ENCODE peak calls at places on chromosomes 12 and 14, in seven cellular contexts. One of them, this sample, is unnamed.

GRCh38 chr12:50224026-50224692 is 57.0 kb upstream of the CERS5 start:
- DNase-seq in coronary artery: no peak
- DNase-seq in spleen: no peak
- DNase-seq in thoracic aorta: no peak
- DNase-seq in tibial artery: no peak
- DNase-seq in mammary epithelial cell: peak; percentile 86
- DNase-seq in CD8-positive, alpha-beta T cell: peak; percentile 43
- DNase-seq in this sample: no peak

GRCh38 chr12:73065913-73066312 is 793.7 kb downstream of the TRHDE start:
- DNase-seq in coronary artery: no peak
- DNase-seq in spleen: no peak
- DNase-seq in thoracic aorta: no peak
- DNase-seq in tibial artery: no peak
- DNase-seq in mammary epithelial cell: no peak
- DNase-seq in CD8-positive, alpha-beta T cell: no peak
- DNase-seq in this sample: no peak

GRCh38 chr12:56029666-56030293 is 8.9 kb downstream of the IKZF4 start:
- DNase-seq in coronary artery: no peak
- DNase-seq in spleen: no peak
- DNase-seq in thoracic aorta: no peak
- DNase-seq in tibial artery: no peak
- DNase-seq in mammary epithelial cell: no peak
- DNase-seq in CD8-positive, alpha-beta T cell: peak; percentile 52
- DNase-seq in this sample: no peak

GRCh38 chr12:46507766-46508165 is 135.2 kb upstream of the SLC38A2 start:
- DNase-seq in coronary artery: no peak
- DNase-seq in spleen: no peak
- DNase-seq in thoracic aorta: no peak
- DNase-seq in tibial artery: no peak
- DNase-seq in mammary epithelial cell: peak; percentile 51
- DNase-seq in CD8-positive, alpha-beta T cell: no peak
- DNase-seq in this sample: no peak

GRCh38 chr14:60106341-60106740 is 14.6 kb downstream of the PCNX4 start:
- DNase-seq in coronary artery: no peak
- DNase-seq in spleen: no peak
- DNase-seq in thoracic aorta: no peak
- DNase-seq in tibial artery: peak; percentile 41
- DNase-seq in mammary epithelial cell: no peak
- DNase-seq in CD8-positive, alpha-beta T cell: no peak
- DNase-seq in this sample: no peak

GRCh38 chr12:51887476-51888315 is at the start of gene ANKRD33:
- DNase-seq in coronary artery: peak; percentile 74
- DNase-seq in spleen: peak; percentile 83
- DNase-seq in thoracic aorta: no peak
- DNase-seq in tibial artery: no peak
- DNase-seq in mammary epithelial cell: no peak
- DNase-seq in CD8-positive, alpha-beta T cell: no peak
- DNase-seq in this sample: peak; percentile 79

GRCh38 chr12:6752181-6752930 is 585 bp downstream of the MLF2 start:
- DNase-seq in coronary artery: no peak
- DNase-seq in spleen: no peak
- DNase-seq in thoracic aorta: no peak
- DNase-seq in tibial artery: peak; percentile 50
- DNase-seq in mammary epithelial cell: peak; percentile 14
- DNase-seq in CD8-positive, alpha-beta T cell: peak; percentile 52
- DNase-seq in this sample: no peak

GRCh38 chr12:23484238-23484637 is 465.2 kb downstream of the SOX5 start:
- DNase-seq in coronary artery: no peak
- DNase-seq in spleen: no peak
- DNase-seq in thoracic aorta: no peak
- DNase-seq in tibial artery: no peak
- DNase-seq in mammary epithelial cell: no peak
- DNase-seq in CD8-positive, alpha-beta T cell: no peak
- DNase-seq in this sample: no peak

GRCh38 chr12:10562306-10562933 is 51.0 kb downstream of the MAGOHB start:
- DNase-seq in coronary artery: no peak
- DNase-seq in spleen: no peak
- DNase-seq in thoracic aorta: no peak
- DNase-seq in tibial artery: no peak
- DNase-seq in mammary epithelial cell: peak; percentile 20
- DNase-seq in CD8-positive, alpha-beta T cell: peak; percentile 29
- DNase-seq in this sample: no peak

GRCh38 chr12:15728118-15728598 is 61.0 kb downstream of the EPS8 start:
- DNase-seq in coronary artery: no peak
- DNase-seq in spleen: no peak
- DNase-seq in thoracic aorta: no peak
- DNase-seq in tibial artery: no peak
- DNase-seq in mammary epithelial cell: peak; percentile 73
- DNase-seq in CD8-positive, alpha-beta T cell: no peak
- DNase-seq in this sample: no peak

GRCh38 chr12:650983-651382 is 12.3 kb downstream of the NINJ2 start:
- DNase-seq in coronary artery: no peak
- DNase-seq in spleen: peak; percentile 14
- DNase-seq in thoracic aorta: no peak
- DNase-seq in tibial artery: no peak
- DNase-seq in mammary epithelial cell: no peak
- DNase-seq in CD8-positive, alpha-beta T cell: no peak
- DNase-seq in this sample: no peak

GRCh38 chr12:38427442-38427841 is 110.9 kb downstream of the ALG10B start:
- DNase-seq in coronary artery: no peak
- DNase-seq in spleen: no peak
- DNase-seq in thoracic aorta: no peak
- DNase-seq in tibial artery: no peak
- DNase-seq in mammary epithelial cell: peak; percentile 52
- DNase-seq in CD8-positive, alpha-beta T cell: no peak
- DNase-seq in this sample: no peak

GRCh38 chr12:230925-231671 is 17.1 kb upstream of the SLC6A12 start:
- DNase-seq in coronary artery: peak; percentile 64
- DNase-seq in spleen: no peak
- DNase-seq in thoracic aorta: no peak
- DNase-seq in tibial artery: no peak
- DNase-seq in mammary epithelial cell: no peak
- DNase-seq in CD8-positive, alpha-beta T cell: no peak
- DNase-seq in this sample: peak; percentile 51

GRCh38 chr14:93115920-93116675 is at the start of gene ITPK1:
- DNase-seq in coronary artery: no peak
- DNase-seq in spleen: peak; percentile 94
- DNase-seq in thoracic aorta: no peak
- DNase-seq in tibial artery: peak; percentile 34
- DNase-seq in mammary epithelial cell: no peak
- DNase-seq in CD8-positive, alpha-beta T cell: peak; percentile 43
- DNase-seq in this sample: peak; percentile 86

GRCh38 chr12:2634481-2634880 is 160.3 kb upstream of the FKBP4 start:
- DNase-seq in coronary artery: no peak
- DNase-seq in spleen: no peak
- DNase-seq in thoracic aorta: no peak
- DNase-seq in tibial artery: no peak
- DNase-seq in mammary epithelial cell: no peak
- DNase-seq in CD8-positive, alpha-beta T cell: no peak
- DNase-seq in this sample: peak; percentile 20

GRCh38 chr12:113057565-113058485 is 1.3 kb downstream of the DTX1 start:
- DNase-seq in coronary artery: no peak
- DNase-seq in spleen: peak; percentile 80
- DNase-seq in thoracic aorta: no peak
- DNase-seq in tibial artery: no peak
- DNase-seq in mammary epithelial cell: no peak
- DNase-seq in CD8-positive, alpha-beta T cell: no peak
- DNase-seq in this sample: peak; percentile 63

GRCh38 chr12:113058553-113058952 is 2.0 kb downstream of the DTX1 start:
- DNase-seq in coronary artery: no peak
- DNase-seq in spleen: no peak
- DNase-seq in thoracic aorta: no peak
- DNase-seq in tibial artery: no peak
- DNase-seq in mammary epithelial cell: no peak
- DNase-seq in CD8-positive, alpha-beta T cell: no peak
- DNase-seq in this sample: no peak

GRCh38 chr12:113056381-113056630 is 224 bp upstream of the DTX1 start:
- DNase-seq in coronary artery: no peak
- DNase-seq in spleen: no peak
- DNase-seq in thoracic aorta: no peak
- DNase-seq in tibial artery: no peak
- DNase-seq in mammary epithelial cell: no peak
- DNase-seq in CD8-positive, alpha-beta T cell: no peak
- DNase-seq in this sample: no peak

GRCh38 chr12:113055594-113056380 is 743 bp upstream of the DTX1 start:
- DNase-seq in coronary artery: no peak
- DNase-seq in spleen: peak; percentile 78
- DNase-seq in thoracic aorta: no peak
- DNase-seq in tibial artery: no peak
- DNase-seq in mammary epithelial cell: no peak
- DNase-seq in CD8-positive, alpha-beta T cell: no peak
- DNase-seq in this sample: peak; percentile 44

DNA sequence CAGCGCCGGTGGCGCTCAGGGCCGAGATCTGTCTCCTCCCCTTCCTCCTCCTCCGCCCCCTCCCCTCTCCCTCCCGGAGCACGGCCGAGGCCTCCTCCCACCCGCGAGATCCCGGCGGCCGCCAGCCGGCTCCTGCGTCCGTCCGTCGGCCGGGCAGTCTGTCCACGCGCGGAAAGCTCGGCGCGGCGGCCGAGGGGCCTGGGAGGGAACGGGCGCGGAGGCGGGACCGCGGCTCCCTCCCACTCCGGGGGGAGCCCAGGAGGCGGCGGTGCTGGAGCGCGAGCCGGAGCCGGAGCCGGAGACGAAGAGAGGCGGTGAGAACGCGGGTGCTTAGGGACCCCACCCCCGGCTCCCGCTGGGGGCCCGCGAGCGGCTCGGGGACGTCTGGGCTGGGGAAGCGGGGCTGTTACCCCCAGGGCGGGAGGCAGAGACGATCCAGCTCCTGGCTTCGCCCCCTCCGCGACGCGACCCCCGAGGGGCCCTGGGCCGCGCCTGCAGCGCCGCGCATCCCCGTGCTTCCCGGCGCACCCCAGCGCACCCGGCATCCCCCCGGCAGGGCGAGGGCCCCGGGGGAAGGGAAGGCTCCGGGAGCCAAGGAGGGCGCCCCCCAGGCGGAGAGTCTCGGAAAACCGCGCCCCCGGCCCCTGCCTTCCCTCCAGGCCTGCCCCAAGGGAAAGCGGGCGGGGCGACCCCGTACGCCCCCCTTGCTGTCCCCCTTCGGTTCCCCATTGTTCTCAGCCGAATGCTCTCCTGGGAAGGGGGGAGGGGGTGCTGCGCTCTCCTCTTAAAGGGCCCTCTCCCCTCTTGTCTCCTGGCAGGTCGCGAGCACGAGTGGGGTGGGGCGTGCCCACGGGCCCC is at the start of gene DTX1:
- DNase-seq in coronary artery: no peak
- DNase-seq in spleen: peak; percentile 89
- DNase-seq in thoracic aorta: no peak
- DNase-seq in tibial artery: no peak
- DNase-seq in mammary epithelial cell: no peak
- DNase-seq in CD8-positive, alpha-beta T cell: no peak
- DNase-seq in this sample: peak; percentile 66
- H3K4me3 ChIP-seq in coronary artery: peak within 1 kb of the TSS; percentile 72
- H3K4me3 ChIP-seq in spleen: peak within 1 kb of the TSS; percentile 71
- H3K4me3 ChIP-seq in thoracic aorta: peak within 1 kb of the TSS; percentile 73
- H3K4me3 ChIP-seq in tibial artery: peak within 1 kb of the TSS; percentile 31
- H3K4me3 ChIP-seq in mammary epithelial cell: peak within 1 kb of the TSS; percentile 7
- H3K4me3 ChIP-seq in CD8-positive, alpha-beta T cell: peak within 1 kb of the TSS; percentile 57
- H3K4me3 ChIP-seq in this sample: peak within 1 kb of the TSS; percentile 47

DNA sequence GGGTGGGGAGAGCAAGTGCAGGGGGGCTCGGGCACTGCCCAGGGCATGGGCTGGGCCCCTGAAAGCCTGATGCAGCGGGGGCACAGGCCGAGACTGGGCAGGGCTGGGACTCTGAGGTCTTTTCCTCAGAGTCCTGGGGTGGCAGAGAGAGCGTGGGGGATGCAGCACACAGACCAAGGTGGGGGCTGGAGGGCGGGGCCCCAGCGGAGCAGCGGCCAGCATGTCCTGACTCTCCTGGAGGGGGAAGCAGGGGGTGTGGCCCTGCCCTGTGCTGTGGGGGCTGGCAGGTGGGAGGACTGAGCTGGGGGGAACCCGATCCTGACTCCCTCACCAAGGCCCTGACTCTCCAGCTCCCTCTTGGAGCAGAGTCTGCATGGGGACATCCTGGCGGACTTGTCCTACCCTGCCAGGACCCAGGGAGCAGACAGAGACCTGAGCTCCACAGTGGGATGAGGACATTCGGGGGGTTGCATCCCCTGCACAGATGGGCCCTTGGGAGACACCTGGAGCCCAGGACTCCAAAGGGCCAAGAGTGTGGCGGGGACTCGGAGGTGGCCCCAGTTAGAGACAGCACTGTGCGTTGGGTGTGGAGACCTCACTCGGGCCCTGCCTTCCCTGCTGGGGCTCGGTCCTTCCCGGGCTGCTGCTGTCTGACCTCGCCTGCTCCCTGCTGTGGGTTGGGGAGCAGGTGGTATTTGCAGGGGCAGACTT is 326.1 kb downstream of the TMEM121 start:
- DNase-seq in coronary artery: peak; percentile 53
- DNase-seq in spleen: peak; percentile 83
- DNase-seq in thoracic aorta: no peak
- DNase-seq in tibial artery: peak; percentile 8
- DNase-seq in mammary epithelial cell: no peak
- DNase-seq in CD8-positive, alpha-beta T cell: no peak
- DNase-seq in this sample: peak; percentile 61
- H3K27ac ChIP-seq in coronary artery: no peak overlapping the region
- H3K27ac ChIP-seq in spleen: no peak overlapping the region
- H3K27ac ChIP-seq in thoracic aorta: no peak overlapping the region
- H3K27ac ChIP-seq in tibial artery: no peak overlapping the region
- H3K27ac ChIP-seq in mammary epithelial cell: no peak overlapping the region
- H3K27ac ChIP-seq in CD8-positive, alpha-beta T cell: no peak overlapping the region
- H3K27ac ChIP-seq in this sample: no peak overlapping the region

GRCh38 chr14:74619672-74620131 is 7.7 kb upstream of the LTBP2 start:
- DNase-seq in coronary artery: peak; percentile 91
- DNase-seq in spleen: no peak
- DNase-seq in thoracic aorta: peak; percentile 90
- DNase-seq in tibial artery: peak; percentile 95
- DNase-seq in mammary epithelial cell: peak; percentile 73
- DNase-seq in CD8-positive, alpha-beta T cell: no peak
- DNase-seq in this sample: peak; percentile 68
- H3K4me3 ChIP-seq in coronary artery: no peak overlapping the region
- H3K4me3 ChIP-seq in spleen: no peak overlapping the region
- H3K4me3 ChIP-seq in thoracic aorta: no peak overlapping the region
- H3K4me3 ChIP-seq in tibial artery: no peak overlapping the region
- H3K4me3 ChIP-seq in mammary epithelial cell: no peak overlapping the region
- H3K4me3 ChIP-seq in CD8-positive, alpha-beta T cell: no peak overlapping the region
- H3K4me3 ChIP-seq in this sample: no peak overlapping the region

GRCh38 chr12:121770388-121770787 is 23.1 kb downstream of the RHOF start:
- DNase-seq in coronary artery: no peak
- DNase-seq in spleen: no peak
- DNase-seq in thoracic aorta: no peak
- DNase-seq in tibial artery: no peak
- DNase-seq in mammary epithelial cell: no peak
- DNase-seq in CD8-positive, alpha-beta T cell: no peak
- DNase-seq in this sample: no peak

GRCh38 chr12:121769831-121770301 is 23.6 kb downstream of the RHOF start:
- DNase-seq in coronary artery: no peak
- DNase-seq in spleen: no peak
- DNase-seq in thoracic aorta: no peak
- DNase-seq in tibial artery: no peak
- DNase-seq in mammary epithelial cell: no peak
- DNase-seq in CD8-positive, alpha-beta T cell: no peak
- DNase-seq in this sample: no peak

GRCh38 chr12:121773011-121773777 is 20.3 kb downstream of the RHOF start:
- DNase-seq in coronary artery: no peak
- DNase-seq in spleen: peak; percentile 94
- DNase-seq in thoracic aorta: no peak
- DNase-seq in tibial artery: no peak
- DNase-seq in mammary epithelial cell: peak; percentile 64
- DNase-seq in CD8-positive, alpha-beta T cell: peak; percentile 82
- DNase-seq in this sample: peak; percentile 89

GRCh38 chr12:121769297-121769830 is 24.1 kb downstream of the RHOF start:
- DNase-seq in coronary artery: no peak
- DNase-seq in spleen: no peak
- DNase-seq in thoracic aorta: no peak
- DNase-seq in tibial artery: no peak
- DNase-seq in mammary epithelial cell: no peak
- DNase-seq in CD8-positive, alpha-beta T cell: no peak
- DNase-seq in this sample: no peak

GRCh38 chr12:121770802-121771625 is 22.5 kb downstream of the RHOF start:
- DNase-seq in coronary artery: no peak
- DNase-seq in spleen: no peak
- DNase-seq in thoracic aorta: no peak
- DNase-seq in tibial artery: no peak
- DNase-seq in mammary epithelial cell: no peak
- DNase-seq in CD8-positive, alpha-beta T cell: no peak
- DNase-seq in this sample: no peak
- H3K27ac ChIP-seq in coronary artery: no peak overlapping the region
- H3K27ac ChIP-seq in spleen: no peak overlapping the region
- H3K27ac ChIP-seq in thoracic aorta: no peak overlapping the region
- H3K27ac ChIP-seq in tibial artery: no peak overlapping the region
- H3K27ac ChIP-seq in mammary epithelial cell: no peak overlapping the region
- H3K27ac ChIP-seq in CD8-positive, alpha-beta T cell: no peak overlapping the region
- H3K27ac ChIP-seq in this sample: no peak overlapping the region

This sample was measured in upper lobe of right lung.